ENCODE peak calls at places on chromosomes 13 and 19, in seven cellular contexts. Q is NCI-H1694; L is WTC11; Y is stimulated activated CD4-positive, alpha-beta T cell treated with anti-CD3 and anti-CD28 coated beads, TNF-alpha, amount 100 ng/mL, for 1 hour; G is hepatic stellate cell; T is T follicular helper cell; C is NCI-H2107. P is an unnamed sample.

GRCh38 chr13:40366119-40366518 is 300.3 kb downstream of the FOXO1 start:
- DNase-seq in Q (no peak), L (no peak), Y (no peak), G (no peak), T (no peak), C (no peak), P (no peak)

GRCh38 chr13:66222926-66223325 is 1007.2 kb downstream of the PCDH9 start:
- DNase-seq in Q (no peak), L (no peak), Y (no peak), G (no peak), T (no peak), C (no peak), P (no peak)

GRCh38 chr13:110006304-110006703 is 219.9 kb upstream of the IRS2 start:
- DNase-seq in Q (no peak), L (no peak), Y (no peak), G (no peak), T (no peak), C (no peak), P (no peak)

GRCh38 chr13:25930655-25931054 is 121.2 kb downstream of the SHISA2 start:
- DNase-seq in Q (no peak), L (no peak), Y (no peak), G (no peak), T (no peak), C (no peak), P (no peak)

GRCh38 chr19:37931941-37932655 is 25.1 kb downstream of the SIPA1L3 start:
- DNase-seq in Q (peak), L (peak), Y (no peak), G (no peak), T (no peak), C (peak), P (no peak)

GRCh38 chr13:30735025-30735967 is at the start of gene ALOX5AP:
- DNase-seq in Q (no peak), L (no peak), Y (no peak), G (no peak), T (no peak), C (no peak), P (no peak)

GRCh38 chr19:34393629-34394028 is 10.6 kb upstream of the PDCD2L start:
- DNase-seq in Q (no peak), L (no peak), Y (no peak), G (no peak), T (no peak), C (no peak), P (no peak)

GRCh38 chr13:62837895-62838294 is 1422.2 kb upstream of the PCDH20 start:
- DNase-seq in Q (no peak), L (no peak), Y (no peak), G (no peak), T (no peak), C (no peak), P (no peak)

GRCh38 chr13:107459430-107459829 is 755.9 kb downstream of the LIG4 start:
- DNase-seq in Q (no peak), L (no peak), Y (no peak), G (peak), T (no peak), C (no peak), P (no peak)

GRCh38 chr13:99681695-99682094 is 180.4 kb downstream of the TM9SF2 start:
- DNase-seq in Q (no peak), L (peak), Y (no peak), G (no peak), T (no peak), C (no peak), P (no peak)

GRCh38 chr19:2476451-2477140 is 669 bp downstream of the GADD45B start:
- DNase-seq in Q (no peak), L (peak), Y (peak), G (peak), T (peak), C (no peak), P (no peak)

GRCh38 chr19:47494729-47495128 is 10.7 kb upstream of the KPTN start:
- DNase-seq in Q (peak), L (no peak), Y (no peak), G (no peak), T (no peak), C (no peak), P (no peak)

GRCh38 chr19:18265611-18265981 is 8.7 kb downstream of the IQCN start:
- DNase-seq in Q (no peak), L (no peak), Y (no peak), G (no peak), T (no peak), C (no peak), P (no peak)

GRCh38 chr19:4866595-4867424 is 657 bp downstream of the PLIN3 start:
- DNase-seq in Q (no peak), L (peak), Y (peak), G (peak), T (peak), C (no peak), P (peak)

GRCh38 chr19:6260912-6261636 is 18.7 kb downstream of the MLLT1 start:
- DNase-seq in Q (no peak), L (peak), Y (no peak), G (peak), T (peak), C (no peak), P (no peak)

GRCh38 chr13:33676045-33676699 is 141.8 kb upstream of the RFC3 start:
- DNase-seq in Q (no peak), L (no peak), Y (no peak), G (peak), T (no peak), C (no peak), P (no peak)

GRCh38 chr13:27971236-27971645 is 2.1 kb upstream of the CDX2 start:
- DNase-seq in Q (no peak), L (peak), Y (no peak), G (no peak), T (no peak), C (no peak), P (no peak)

GRCh38 chr13:27654059-27654458 is 32.4 kb downstream of the POLR1D start:
- DNase-seq in Q (no peak), L (no peak), Y (no peak), G (no peak), T (no peak), C (no peak), P (no peak)

GRCh38 chr19:49856574-49857021 is 5.6 kb downstream of the PTOV1 start:
- DNase-seq in Q (no peak), L (no peak), Y (no peak), G (no peak), T (no peak), C (no peak), P (no peak)

GRCh38 chr19:3881272-3882040 is 971 bp downstream of the ATCAY start:
- DNase-seq in Q (no peak), L (peak), Y (no peak), G (no peak), T (no peak), C (no peak), P (no peak)

GRCh38 chr19:56321254-56321980 is 6.8 kb upstream of the ZSCAN5A start:
- DNase-seq in Q (no peak), L (no peak), Y (no peak), G (no peak), T (no peak), C (no peak), P (no peak)

GRCh38 chr13:65260938-65261880 is 1968.9 kb downstream of the PCDH9 start:
- DNase-seq in Q (no peak), L (no peak), Y (no peak), G (no peak), T (no peak), C (no peak), P (no peak)

GRCh38 chr13:113110852-113111315 is 5.3 kb downstream of the F7 start:
- DNase-seq in Q (no peak), L (peak), Y (peak), G (no peak), T (no peak), C (no peak), P (no peak)

GRCh38 chr13:32587774-32588165 is 1.5 kb downstream of the PDS5B start:
- DNase-seq in Q (no peak), L (no peak), Y (no peak), G (no peak), T (no peak), C (no peak), P (no peak)

GRCh38 chr19:12703056-12703455 is 6.6 kb upstream of the FBXW9 start:
- DNase-seq in Q (peak), L (peak), Y (no peak), G (peak), T (no peak), C (no peak), P (no peak)

GRCh38 chr13:24304620-24305019 is 4.8 kb upstream of the C1QTNF9 start:
- DNase-seq in Q (no peak), L (no peak), Y (no peak), G (no peak), T (no peak), C (no peak), P (no peak)

P was measured in activated CD4-positive, CD25-positive, alpha-beta regulatory T cell treated with anti-CD3 and anti-CD28 coated beads, Interleukin-2, amount 50 U/mL, for 16 hours.